ENCODE peak calls at places on chromosomes 2 and 18, in seven cellular contexts. S is HFF-Myc, I is nephron progenitor cell, U is fibroblast of lung, C is left lung, Y is stomach, B is retinal pigment epithelial cell. E is an unnamed sample.

GRCh38 chr2:169365093-169365483 is 2.8 kb upstream of the LRP2 start:
- DNase-seq in I (no peak), U (no peak), C (no peak), S (no peak), Y (no peak), B (no peak), E (no peak)

GRCh38 chr2:222433381-222434173 is 9.2 kb downstream of the SGPP2 start:
- DNase-seq in Y (no peak), B (no peak), S (no peak), C (no peak), I (no peak), U (no peak), E (peak; percentile 81)

GRCh38 chr2:10431797-10432196 is 16.3 kb downstream of the ODC1 start:
- DNase-seq in I (no peak), U (no peak), S (no peak), C (peak; percentile 69), Y (no peak), B (no peak), E (no peak)

GRCh38 chr2:62014102-62014501 is 108.6 kb downstream of the COMMD1 start:
- DNase-seq in Y (peak; percentile 78), U (peak; percentile 81), C (no peak), B (no peak), S (peak; percentile 22), I (no peak), E (no peak)

GRCh38 chr2:45258251-45258775 is 249.1 kb upstream of the SIX2 start:
- DNase-seq in C (no peak), I (no peak), B (no peak), Y (no peak), S (no peak), U (no peak), E (peak; percentile 84)

GRCh38 chr2:40002339-40002738 is 223.3 kb upstream of the THUMPD2 start:
- DNase-seq in Y (no peak), I (no peak), C (no peak), B (no peak), S (no peak), U (no peak), E (no peak)

GRCh38 chr2:98736464-98736889 is 5.5 kb upstream of the MGAT4A start:
- DNase-seq in B (no peak), Y (no peak), I (no peak), C (no peak), S (no peak), U (peak; percentile 4), E (no peak)

GRCh38 chr2:128446866-128447537 is 128.3 kb upstream of the HS6ST1 start:
- DNase-seq in U (no peak), B (no peak), I (no peak), S (no peak), C (peak; percentile 73), Y (peak; percentile 21), E (peak; percentile 70)

GRCh38 chr18:45275367-45276113 is 339.7 kb upstream of the SLC14A2 start:
- DNase-seq in S (no peak), Y (no peak), U (peak; percentile 7), B (no peak), C (no peak), I (no peak), E (no peak)

GRCh38 chr2:180366481-180366880 is 359.4 kb upstream of the CWC22 start:
- DNase-seq in I (no peak), C (no peak), B (no peak), Y (no peak), U (no peak), S (no peak), E (no peak)

GRCh38 chr2:134682726-134683125 is 36.1 kb downstream of the TMEM163 start:
- DNase-seq in U (peak; percentile 32), B (no peak), S (no peak), I (no peak), C (no peak), Y (no peak), E (no peak)

GRCh38 chr2:131151398-131151797 is 46.3 kb downstream of the PLEKHB2 start:
- DNase-seq in Y (no peak), U (no peak), B (no peak), C (no peak), S (no peak), I (no peak), E (no peak)

GRCh38 chr2:131145040-131145439 is 39.9 kb downstream of the PLEKHB2 start:
- DNase-seq in C (no peak), B (no peak), U (no peak), I (no peak), Y (no peak), S (no peak), E (no peak)

GRCh38 chr2:131146255-131146654 is 41.1 kb downstream of the PLEKHB2 start:
- DNase-seq in B (no peak), S (no peak), C (no peak), U (no peak), Y (no peak), I (no peak), E (no peak)

GRCh38 chr2:131146749-131147148 is 41.6 kb downstream of the PLEKHB2 start:
- DNase-seq in C (no peak), B (no peak), I (no peak), U (no peak), Y (no peak), S (no peak), E (no peak)

DNA sequence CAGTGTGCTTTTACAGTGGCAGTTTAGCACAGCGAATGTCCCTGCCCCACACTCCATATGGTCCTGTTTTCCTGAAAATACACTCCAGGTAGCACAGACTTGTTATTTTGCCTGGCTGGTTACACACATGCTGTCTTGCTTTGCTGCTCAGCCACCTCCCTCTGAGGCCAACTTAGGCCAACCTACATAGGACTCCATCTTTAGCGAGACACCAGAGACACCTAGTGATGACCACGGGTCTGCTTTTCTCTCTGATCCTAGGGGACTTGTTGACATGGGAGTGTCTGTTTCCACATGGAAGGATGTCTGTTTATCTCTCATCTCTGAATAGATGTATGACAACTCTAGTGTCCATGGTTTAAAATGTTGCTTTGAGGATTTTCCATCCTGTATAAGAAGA is 43.3 kb downstream of the PLEKHB2 start:
- DNase-seq in U (no peak), B (no peak), S (no peak), I (no peak), Y (no peak), C (no peak), E (no peak)
- TF ChIP-seq CTCF in U (no peak), B (no peak), S (no peak), I (no peak), Y (no peak), C (no peak), E (no peak)

DNA sequence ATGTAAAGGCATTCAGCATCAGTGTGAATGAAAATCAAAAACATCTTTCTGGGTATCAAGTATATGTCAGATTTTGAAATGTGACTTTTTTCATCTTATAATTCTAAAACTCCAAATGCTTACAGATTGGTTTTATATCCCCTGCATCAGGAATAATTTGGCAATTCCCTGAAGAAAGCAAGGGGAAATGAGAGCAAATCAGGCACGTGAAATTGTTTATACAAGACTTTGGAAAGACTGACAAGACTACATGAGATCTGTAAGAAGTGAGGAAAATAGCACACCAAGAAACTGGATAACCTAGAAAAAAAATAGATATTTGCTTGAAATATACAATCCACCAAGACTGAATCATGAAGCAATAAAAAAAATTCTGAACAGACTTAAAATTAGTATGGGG is 13.8 kb downstream of the COL6A3 start:
- DNase-seq in U (no peak), Y (no peak), C (no peak), I (no peak), S (no peak), B (no peak), E (no peak)
- TF ChIP-seq CTCF in U (no peak), Y (no peak), C (no peak), I (no peak), S (no peak), B (no peak), E (no peak)

DNA sequence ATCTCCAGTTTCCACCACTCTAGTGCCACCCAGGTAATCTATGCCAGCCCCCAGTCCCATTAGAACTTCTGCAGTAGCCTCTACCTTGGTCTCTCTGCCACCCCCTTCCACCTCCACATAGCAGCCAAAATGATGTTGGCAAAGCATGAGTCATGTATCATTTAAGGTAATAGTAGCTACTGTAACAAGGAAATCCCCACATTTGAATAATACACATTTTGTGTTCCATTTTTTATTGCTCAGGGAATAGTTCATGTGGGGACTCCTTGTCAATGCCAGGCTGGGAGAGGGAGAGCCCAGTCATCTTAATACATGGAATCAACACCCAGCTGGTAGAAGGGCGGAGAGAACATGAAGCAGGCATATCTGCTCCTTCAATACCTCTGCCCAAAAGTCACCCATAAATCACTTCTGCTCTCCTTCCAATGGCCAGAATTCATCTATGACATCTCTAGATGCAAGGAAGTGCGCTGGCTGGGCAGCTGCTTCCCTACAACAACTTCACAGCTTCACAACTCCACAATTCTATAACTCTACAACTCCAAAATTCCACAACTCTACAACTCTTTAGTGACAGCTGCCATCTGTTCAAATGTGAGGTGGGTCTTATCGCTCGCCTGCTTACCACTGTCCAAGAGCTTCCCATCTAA is 70.6 kb upstream of the GLS start:
- DNase-seq in S (no peak), Y (no peak), I (no peak), C (no peak), B (no peak), U (no peak), E (no peak)
- TF ChIP-seq CTCF in S (no peak), Y (no peak), I (no peak), C (no peak), B (no peak), U (no peak), E (no peak)

DNA sequence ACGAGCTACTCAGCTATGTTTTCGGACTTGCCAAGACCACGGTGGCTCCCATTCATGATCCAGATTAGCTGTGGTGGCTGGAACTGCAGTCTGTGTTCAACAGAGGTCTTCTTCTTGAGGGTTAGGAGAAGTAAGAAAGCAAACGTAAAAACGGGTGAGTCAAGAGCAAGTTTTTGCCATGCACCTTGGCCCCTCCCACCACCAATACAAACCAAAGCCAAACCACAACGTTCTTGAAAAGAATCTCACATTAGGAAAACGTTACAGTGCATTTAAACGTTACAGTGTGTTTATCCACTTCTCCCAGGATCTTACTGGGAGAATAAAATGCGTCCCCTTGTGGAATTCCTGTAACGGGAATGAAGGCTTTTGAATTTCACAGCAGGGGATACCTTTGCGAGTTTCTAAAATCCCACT is 725 bp downstream of the FBXO48 start:
- DNase-seq in I (no peak), U (peak; percentile 91), S (no peak), Y (no peak), C (no peak), B (peak; percentile 14), E (no peak)
- TF ChIP-seq CTCF in I (no peak), U (peak; percentile 37), S (no peak), Y (no peak), C (no peak), B (peak; percentile 26), E (no peak)

DNA sequence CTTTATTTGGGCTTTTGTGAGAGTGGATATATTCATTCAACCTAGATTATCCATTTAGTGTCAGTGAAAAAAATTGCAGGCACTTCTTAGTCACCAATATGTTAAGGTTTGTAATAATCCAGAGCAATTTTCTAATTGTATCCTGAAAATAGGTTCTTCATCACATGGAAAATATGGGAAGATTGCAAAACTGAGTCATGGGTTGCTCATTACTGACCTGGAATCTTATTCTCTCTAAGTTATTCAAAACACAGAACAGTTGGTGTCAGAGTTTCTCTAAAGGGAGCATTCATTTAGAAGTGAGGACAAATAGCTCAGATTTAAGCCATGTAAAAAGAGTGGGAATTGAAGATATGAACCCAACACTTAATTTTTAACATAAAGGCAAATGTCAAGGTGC is 181.3 kb downstream of the IKZF2 start:
- DNase-seq in B (peak; percentile 55), I (no peak), U (peak; percentile 73), S (no peak), C (no peak), Y (no peak), E (no peak)
- TF ChIP-seq CTCF in B (no peak), I (no peak), U (no peak), S (no peak), C (no peak), Y (no peak), E (no peak)

GRCh38 chr18:12554796-12555388 is 103.0 kb downstream of the SPIRE1 start:
- DNase-seq in Y (no peak), B (no peak), S (no peak), I (no peak), U (no peak), C (no peak), E (no peak)
- TF ChIP-seq CTCF in Y (no peak), B (no peak), S (no peak), I (no peak), U (no peak), C (no peak), E (no peak)